ENCODE peak calls at places on chromosomes 6 and 20, in eight cellular contexts. R is neuronal stem cell, D is neural progenitor cell, N is stomach, C is IMR-90, W is aorta, O is left ventricle myocardium inferior, Z is pancreas. S is an unnamed sample. For H3K4me1 and H3K36me3, the result is how much of the 10 kb centered on the place peaks cover.

GRCh38 chr20:3751664-3752385 is 15.7 kb downstream of the ADISSP start:
- DNase-seq in R (no peak), D (peak), N (peak), C (no peak), W (peak), O (peak), Z (peak), S (no peak)

GRCh38 chr6:141254336-141254735 is 878.4 kb upstream of the GJE1 start:
- DNase-seq in R (no peak), D (no peak), N (no peak), C (no peak), W (no peak), O (no peak), Z (no peak), S (no peak)

GRCh38 chr6:135546206-135546605 is 48.7 kb upstream of the AHI1 start:
- DNase-seq in R (no peak), D (no peak), N (no peak), C (no peak), W (no peak), O (no peak), Z (no peak), S (no peak)

GRCh38 chr6:159988983-159989454 is 20.1 kb downstream of the IGF2R start:
- DNase-seq in R (no peak), D (no peak), N (no peak), C (no peak), W (no peak), O (no peak), Z (no peak), S (no peak)

GRCh38 chr6:26457407-26457795 is 354 bp upstream of the BTN2A1 start:
- DNase-seq in R (no peak), D (no peak), N (no peak), C (no peak), W (peak), O (peak), Z (peak), S (no peak)

GRCh38 chr6:124798942-124799496 is 163.2 kb upstream of the RNF217 start:
- DNase-seq in R (no peak), D (no peak), N (no peak), C (no peak), W (no peak), O (no peak), Z (no peak), S (no peak)

GRCh38 chr6:20160541-20161283 is 51.6 kb downstream of the MBOAT1 start:
- DNase-seq in R (no peak), D (no peak), N (no peak), C (no peak), W (no peak), O (no peak), Z (no peak), S (no peak)

GRCh38 chr6:169752074-169752623 is 727 bp downstream of the ERMARD start:
- DNase-seq in R (peak), D (peak), N (no peak), C (no peak), W (no peak), O (no peak), Z (no peak), S (no peak)

GRCh38 chr6:64932486-64932885 is 774.5 kb downstream of the EYS start:
- DNase-seq in R (no peak), D (no peak), N (no peak), C (peak), W (no peak), O (no peak), Z (no peak), S (no peak)

GRCh38 chr6:44177691-44178423 is 19.2 kb downstream of the CAPN11 start:
- DNase-seq in R (no peak), D (peak), N (no peak), C (peak), W (peak), O (peak), Z (no peak), S (no peak)

GRCh38 chr6:18261877-18262276 is 2.5 kb downstream of the DEK start:
- DNase-seq in R (no peak), D (peak), N (no peak), C (no peak), W (no peak), O (no peak), Z (no peak), S (peak)

DNA sequence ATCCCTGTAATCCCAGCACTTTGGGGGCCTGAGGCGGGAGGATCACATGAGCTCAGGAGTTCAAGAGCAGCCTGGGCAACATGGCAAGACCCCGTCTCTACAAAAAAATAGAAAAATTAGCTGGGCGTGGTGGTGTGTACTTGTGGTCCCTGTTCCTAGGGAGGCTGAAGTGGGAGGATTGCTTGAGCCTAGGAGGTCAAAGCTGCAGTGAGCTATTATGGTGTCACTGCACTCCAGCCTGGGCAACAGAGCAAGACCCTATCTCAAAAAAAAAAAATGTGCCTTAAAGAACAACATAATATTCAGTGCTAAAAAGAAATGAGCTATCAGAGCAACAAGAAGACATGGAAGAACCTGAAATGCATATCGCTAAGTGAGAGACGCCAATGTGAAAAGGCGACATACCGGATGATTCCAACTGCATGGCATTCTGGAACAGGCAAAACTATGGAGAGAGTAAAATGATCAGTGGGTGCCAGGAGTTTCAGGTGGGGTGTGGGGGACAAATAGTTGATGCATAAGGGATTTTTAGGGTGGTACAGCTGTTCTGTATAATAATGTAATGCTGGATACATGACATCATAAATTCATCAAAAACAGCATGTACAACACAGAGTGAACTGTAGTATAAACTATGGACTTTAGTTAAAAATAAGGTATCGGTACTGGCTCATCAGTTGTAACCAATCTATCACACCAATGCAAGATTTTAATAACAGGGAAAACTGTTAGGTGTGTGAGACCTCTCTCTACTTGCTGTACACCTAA is 80.8 kb downstream of the GMPR start:
- DNase-seq in R (no peak), D (no peak), N (no peak), C (no peak), W (no peak), O (no peak), Z (no peak), S (no peak)
- H3K4me1 ChIP-seq in R (under half), D (under half), N (under half), C (under half), W (under half), O (half or more), Z (under half), S (under half)

DNA sequence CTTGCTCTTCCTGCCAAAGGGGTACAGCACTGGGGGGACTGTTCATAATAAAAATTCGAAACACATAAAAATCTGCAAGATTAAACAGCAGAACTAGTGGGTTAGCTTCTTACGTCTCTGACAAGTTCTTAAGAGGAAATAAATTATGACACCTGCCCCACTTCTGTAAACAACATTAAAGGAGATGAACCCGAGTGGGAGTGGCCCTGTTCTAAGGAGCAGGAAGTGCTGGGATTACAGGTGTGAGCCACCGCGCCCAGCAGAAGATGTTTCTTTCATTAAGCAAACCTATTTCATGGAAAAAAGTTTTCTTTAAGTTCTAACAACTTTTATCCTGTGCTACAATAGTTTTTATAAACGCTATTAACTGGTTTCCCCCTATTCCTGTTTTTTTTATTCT is 24.6 kb downstream of the USP45 start:
- DNase-seq in R (no peak), D (no peak), N (no peak), C (no peak), W (no peak), O (no peak), Z (no peak), S (no peak)
- H3K36me3 ChIP-seq in R (under half), D (under half), N (under half), C (under half), W (under half), O (under half), Z (under half), S (under half)

GRCh38 chr6:15351631-15352030 is 105.8 kb downstream of the JARID2 start:
- DNase-seq in R (no peak), D (no peak), N (no peak), C (peak), W (peak), O (peak), Z (no peak), S (no peak)
- H3K4me1 ChIP-seq in R (under half), D (under half), N (under half), C (under half), W (under half), O (half or more), Z (under half), S (under half)

GRCh38 chr20:37303637-37304036 is 14.2 kb downstream of the MANBAL start:
- DNase-seq in R (no peak), D (no peak), N (no peak), C (no peak), W (no peak), O (no peak), Z (peak), S (no peak)

GRCh38 chr20:37305079-37305478 is 15.6 kb downstream of the MANBAL start:
- DNase-seq in R (no peak), D (no peak), N (no peak), C (no peak), W (no peak), O (no peak), Z (no peak), S (no peak)

GRCh38 chr20:37302981-37303380 is 13.5 kb downstream of the MANBAL start:
- DNase-seq in R (no peak), D (no peak), N (no peak), C (no peak), W (no peak), O (no peak), Z (no peak), S (no peak)

GRCh38 chr20:37308098-37309050 is 18.9 kb downstream of the MANBAL start:
- DNase-seq in R (no peak), D (no peak), N (no peak), C (no peak), W (no peak), O (no peak), Z (no peak), S (no peak)

DNA sequence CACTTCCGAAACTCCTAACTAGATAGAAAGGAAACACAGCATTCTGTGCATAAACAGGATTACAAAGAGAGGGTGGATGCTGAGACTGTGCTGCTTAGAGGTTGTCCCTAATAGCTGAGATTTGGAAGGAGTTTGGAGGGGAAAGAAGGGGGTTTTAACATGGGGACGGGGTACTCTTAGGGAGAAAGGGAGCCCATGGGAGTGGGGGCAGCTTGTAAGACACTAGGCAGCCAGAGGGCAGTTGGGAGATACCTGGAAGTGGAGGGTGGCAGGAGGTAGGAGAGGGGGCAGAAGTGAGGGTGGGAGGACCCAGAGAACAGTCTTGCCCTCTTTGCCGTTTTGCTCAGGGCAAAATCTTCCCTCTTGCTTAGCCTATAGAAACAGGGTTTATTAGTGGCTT is 16.4 kb downstream of the MANBAL start:
- DNase-seq in R (no peak), D (no peak), N (no peak), C (no peak), W (no peak), O (no peak), Z (no peak), S (no peak)
- H3K36me3 ChIP-seq in R (half or more), D (under half), N (half or more), C (under half), W (under half), O (half or more), Z (under half), S (under half)

DNA sequence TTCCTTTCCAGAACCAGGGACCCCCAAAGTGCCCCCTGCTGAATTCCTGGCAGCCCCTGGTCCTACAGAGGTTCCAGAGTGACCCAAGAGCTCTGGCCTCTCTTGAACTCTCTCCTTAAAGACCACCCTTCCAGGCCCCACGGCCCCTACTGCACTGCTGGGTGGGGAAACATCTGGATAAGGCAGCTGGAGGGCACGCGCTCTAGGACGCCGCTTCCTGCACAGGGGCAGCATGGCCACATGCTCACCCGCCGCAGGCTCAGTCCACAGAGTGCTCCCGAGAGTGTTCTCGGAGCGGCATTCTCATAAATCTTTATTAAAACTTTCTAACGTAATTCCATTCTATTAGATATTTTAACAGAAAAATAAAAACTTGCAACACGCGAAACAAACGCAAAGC is 37.0 kb downstream of the RRBP1 start:
- DNase-seq in R (no peak), D (no peak), N (no peak), C (no peak), W (peak), O (no peak), Z (no peak), S (no peak)
- H3K4me1 ChIP-seq in R (under half), D (under half), N (half or more), C (under half), W (under half), O (half or more), Z (half or more), S (under half)

GRCh38 chr6:111277819-111278218 is 190.5 kb downstream of the SLC16A10 start:
- DNase-seq in R (no peak), D (no peak), N (no peak), C (no peak), W (no peak), O (no peak), Z (no peak), S (no peak)
- H3K36me3 ChIP-seq in R (half or more), D (under half), N (half or more), C (under half), W (under half), O (half or more), Z (under half), S (half or more)

DNA sequence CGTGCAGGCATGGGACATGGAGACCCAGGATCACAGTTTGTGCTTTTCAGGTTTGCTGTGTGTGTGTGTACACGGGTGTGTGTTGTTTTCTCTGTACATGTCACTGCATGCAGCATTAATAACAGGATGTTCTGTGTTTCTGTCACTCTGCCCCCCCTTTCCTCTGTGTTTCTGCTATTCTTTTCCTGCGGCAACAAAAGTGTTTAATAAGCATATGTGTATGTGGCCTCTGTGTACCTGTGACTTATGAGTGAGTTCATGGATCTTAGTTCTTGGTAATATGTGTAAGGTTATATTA is 9.8 kb downstream of the SYNGAP1 start:
- DNase-seq in R (no peak), D (no peak), N (no peak), C (no peak), W (no peak), O (no peak), Z (no peak), S (no peak)
- H3K4me1 ChIP-seq in R (half or more), D (half or more), N (under half), C (under half), W (under half), O (half or more), Z (under half), S (under half)

DNA sequence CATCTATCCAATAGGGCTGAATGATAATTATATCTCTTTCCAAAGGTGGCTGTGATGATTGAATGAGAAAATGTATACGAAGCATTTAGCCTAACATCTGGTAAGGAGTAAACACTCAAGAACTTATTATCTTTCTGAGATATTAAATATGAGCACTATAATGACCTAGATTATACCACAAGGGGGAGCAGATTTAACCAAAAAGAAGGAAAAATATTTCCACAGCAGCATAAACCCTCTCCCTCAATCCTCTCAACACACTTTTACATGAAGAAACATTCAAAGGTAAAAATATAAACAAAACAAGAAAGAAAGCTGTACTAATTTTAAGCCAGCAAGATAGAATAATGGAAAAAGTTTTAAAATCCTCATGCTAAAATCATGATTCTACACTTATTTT is 68.4 kb downstream of the SHPRH start:
- DNase-seq in R (no peak), D (no peak), N (no peak), C (peak), W (no peak), O (no peak), Z (no peak), S (no peak)
- H3K36me3 ChIP-seq in R (half or more), D (under half), N (under half), C (under half), W (under half), O (half or more), Z (under half), S (under half)

DNA sequence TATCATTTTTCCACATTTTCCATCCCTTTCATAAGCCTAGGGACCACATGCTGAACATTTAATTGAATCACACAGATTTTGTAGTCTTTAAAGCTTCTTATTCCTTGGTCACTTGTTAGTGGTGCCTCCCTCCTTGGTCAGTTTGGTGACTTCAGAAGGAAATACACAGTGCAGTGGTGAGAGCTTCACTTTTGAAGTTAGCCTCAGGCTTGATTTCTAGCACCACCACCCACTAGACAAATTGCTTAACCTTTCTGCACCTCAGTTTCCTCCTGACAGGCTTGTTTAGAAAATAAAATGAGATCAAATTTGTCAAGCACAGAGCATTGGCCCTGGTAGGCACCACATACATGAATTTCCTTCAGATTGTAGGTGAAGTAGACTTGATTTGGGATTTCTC is 91.7 kb downstream of the FOXO3 start:
- DNase-seq in R (no peak), D (no peak), N (no peak), C (no peak), W (no peak), O (no peak), Z (no peak), S (no peak)
- H3K4me1 ChIP-seq in R (under half), D (under half), N (half or more), C (under half), W (under half), O (half or more), Z (half or more), S (under half)